ENCODE peak calls at places on chromosomes 12 and 14, in four cellular contexts. R, B, J and T are unnamed samples.

GRCh38 chr12:57195655-57196371 is 20.8 kb upstream of the NXPH4 start:
- DNase-seq in B (peak; percentile 72), J (no peak), R (no peak), T (no peak)

GRCh38 chr12:25384038-25384953 is 133.6 kb upstream of the KRAS start:
- DNase-seq in B (no peak), J (no peak), R (no peak), T (no peak)

GRCh38 chr12:56071648-56072047 is 8.3 kb upstream of the ERBB3 start:
- DNase-seq in R (no peak), J (no peak), B (no peak), T (no peak)

GRCh38 chr12:59972941-59973340 is 377.1 kb downstream of the SLC16A7 start:
- DNase-seq in R (peak; percentile 68), J (no peak), B (no peak), T (no peak)

GRCh38 chr12:4134833-4135597 is 138.5 kb upstream of the CCND2 start:
- DNase-seq in R (no peak), B (no peak), J (no peak), T (no peak)

GRCh38 chr12:46919666-46920065 is 93.9 kb upstream of the SLC38A4 start:
- DNase-seq in J (no peak), R (no peak), B (no peak), T (no peak)

GRCh38 chr12:66693901-66694513 is 15.1 kb upstream of the GRIP1 start:
- DNase-seq in R (peak; percentile 78), J (peak; percentile 41), B (no peak), T (no peak)

GRCh38 chr12:119938049-119938667 is 50.9 kb upstream of the BICDL1 start:
- DNase-seq in J (peak; percentile 84), R (peak; percentile 65), B (no peak), T (no peak)

GRCh38 chr14:76772300-76773187 is 11.3 kb downstream of the VASH1 start:
- DNase-seq in B (no peak), R (peak; percentile 44), J (peak; percentile 93), T (peak; percentile 83)

GRCh38 chr14:80483331-80483730 is 272.0 kb upstream of the DIO2 start:
- DNase-seq in B (no peak), J (no peak), R (no peak), T (no peak)

GRCh38 chr14:94129111-94129757 is at the start of gene IFI27L2:
- DNase-seq in R (peak; percentile 74), J (peak; percentile 95), B (peak; percentile 93), T (peak; percentile 77)

GRCh38 chr12:108495054-108495453 is 20.0 kb upstream of the FICD start:
- DNase-seq in R (peak; percentile 24), J (peak; percentile 60), B (no peak), T (no peak)

GRCh38 chr12:7136676-7137075 is 6.5 kb downstream of the CLSTN3 start:
- DNase-seq in B (peak; percentile 56), R (no peak), J (no peak), T (no peak)

GRCh38 chr14:24674204-24674970 is 40.4 kb upstream of the GZMB start:
- DNase-seq in R (no peak), J (no peak), B (no peak), T (no peak)
- H3K4me3 ChIP-seq in R (no peak overlapping the region), J (no peak overlapping the region), B (no peak overlapping the region), T (no peak overlapping the region)

GRCh38 chr12:91171475-91171874 is 11.1 kb downstream of the DCN start:
- DNase-seq in J (no peak), R (no peak), B (no peak), T (no peak)
- TF ChIP-seq CTCF in J (no peak), R (no peak), B (no peak), T (no peak)

GRCh38 chr14:31934767-31935266 is 142.3 kb upstream of the ARHGAP5 start:
- DNase-seq in J (no peak), B (no peak), R (peak; percentile 65), T (no peak)

GRCh38 chr14:31936100-31936499 is 141.0 kb upstream of the ARHGAP5 start:
- DNase-seq in J (peak; percentile 72), R (no peak), B (no peak), T (no peak)

GRCh38 chr14:31932675-31933074 is 144.4 kb upstream of the ARHGAP5 start:
- DNase-seq in B (no peak), J (no peak), R (no peak), T (no peak)

GRCh38 chr14:31935406-31935805 is 141.7 kb upstream of the ARHGAP5 start:
- DNase-seq in B (no peak), J (no peak), R (no peak), T (no peak)

GRCh38 chr14:31933716-31934115 is 143.4 kb upstream of the ARHGAP5 start:
- DNase-seq in J (no peak), R (no peak), B (no peak), T (no peak)
- H3K4me1 ChIP-seq in J (peaks cover 26% of the 10 kb centered on the region), R (peaks cover 3% of the 10 kb centered on the region), B (no peaks in the 10 kb centered on the region), T (no peaks in the 10 kb centered on the region)

DNA sequence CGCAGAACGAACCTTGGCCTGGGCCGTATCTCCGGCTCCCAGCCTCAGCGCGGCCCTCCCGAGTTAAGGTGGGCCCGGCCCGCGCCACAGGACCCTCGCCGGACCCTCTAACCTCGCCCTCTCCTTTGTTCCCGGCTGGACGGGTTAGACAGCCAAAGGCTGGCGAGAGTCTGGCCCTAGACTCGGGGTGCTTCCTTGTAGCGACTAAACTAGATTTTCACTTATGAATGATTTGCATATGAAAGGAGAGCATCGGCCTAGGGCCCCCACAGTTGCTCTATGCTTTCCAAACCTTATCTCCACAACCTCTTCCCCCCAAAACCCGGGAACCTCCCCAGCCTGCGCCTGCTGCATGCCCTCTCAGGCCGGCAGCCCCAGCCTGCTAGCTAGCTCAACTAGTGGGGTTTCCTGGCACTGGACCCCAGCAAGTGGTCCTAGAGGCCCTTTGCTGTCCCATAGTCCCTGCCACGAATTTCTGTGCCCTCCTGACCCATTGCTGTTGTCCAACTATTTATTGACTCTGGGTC is 2.0 kb downstream of the HOXC5 start:
- DNase-seq in R (no peak), J (no peak), B (no peak), T (no peak)
- H3K4me3 ChIP-seq in R (no peak overlapping the region), J (no peak overlapping the region), B (no peak overlapping the region), T (no peak overlapping the region)

DNA sequence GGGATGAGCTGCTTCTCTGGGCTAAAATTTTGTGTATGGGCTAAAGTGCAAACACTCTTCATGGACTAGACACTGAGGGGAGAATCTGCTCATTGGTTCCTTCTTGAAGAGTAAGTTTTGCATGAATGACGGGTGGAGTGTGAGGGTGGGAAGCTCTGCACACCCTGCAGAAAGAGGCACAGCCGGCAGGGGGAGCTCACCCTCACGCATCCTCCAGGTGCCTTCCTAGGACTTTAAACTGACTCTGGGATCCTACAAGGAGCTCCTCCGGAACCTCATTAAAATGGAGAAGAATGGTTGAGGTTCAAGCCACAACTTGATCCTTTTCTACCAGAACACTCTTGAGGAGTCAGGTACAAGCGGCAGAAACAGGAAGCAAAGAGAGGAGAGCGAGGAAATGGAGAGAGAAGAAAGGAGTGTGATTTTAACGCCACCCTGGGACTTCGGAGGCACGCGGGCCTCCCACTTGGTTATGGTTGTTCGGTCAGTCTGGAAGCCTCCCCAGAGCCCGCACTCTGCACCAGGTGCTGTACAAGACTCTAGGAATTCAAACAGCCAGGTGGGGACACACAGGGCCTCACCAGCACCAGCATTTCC is 87.5 kb downstream of the SETD3 start:
- DNase-seq in J (peak; percentile 93), B (no peak), R (peak; percentile 36), T (no peak)
- TF ChIP-seq CTCF in J (peak; percentile 90), B (peak; percentile 71), R (peak; percentile 64), T (peak; percentile 69)